ENCODE peak calls at places on chromosomes 1 and 21, in five cellular contexts. One of them, this sample, is unnamed. For H3K27me3 and H3K4me1, the result is how much of the 10 kb centered on the place peaks cover.

GRCh38 chr1:171267391-171267790 is 19.1 kb downstream of the FMO1 start:
- DNase-seq in prostate gland: peak
- DNase-seq in MM.1S: no peak
- DNase-seq in Caco-2: no peak
- DNase-seq in uterus: no peak
- DNase-seq in this sample: peak

GRCh38 chr1:9877962-9878361 is 32.1 kb downstream of the CTNNBIP1 start:
- DNase-seq in MM.1S: no peak
- DNase-seq in uterus: no peak
- DNase-seq in prostate gland: no peak
- DNase-seq in Caco-2: no peak
- DNase-seq in this sample: peak

GRCh38 chr1:204126367-204126766 is 25.5 kb downstream of the ETNK2 start:
- DNase-seq in Caco-2: no peak
- DNase-seq in prostate gland: peak
- DNase-seq in MM.1S: no peak
- DNase-seq in uterus: no peak
- DNase-seq in this sample: no peak

GRCh38 chr1:208222376-208223110 is 21.6 kb downstream of the PLXNA2 start:
- DNase-seq in MM.1S: no peak
- DNase-seq in prostate gland: no peak
- DNase-seq in Caco-2: no peak
- DNase-seq in uterus: no peak
- DNase-seq in this sample: no peak

GRCh38 chr1:190436615-190437014 is 41.0 kb downstream of the BRINP3 start:
- DNase-seq in prostate gland: no peak
- DNase-seq in MM.1S: peak
- DNase-seq in Caco-2: no peak
- DNase-seq in uterus: no peak
- DNase-seq in this sample: no peak

GRCh38 chr1:109185357-109185756 is 28.4 kb upstream of the SARS1 start:
- DNase-seq in MM.1S: no peak
- DNase-seq in prostate gland: peak
- DNase-seq in uterus: no peak
- DNase-seq in Caco-2: no peak
- DNase-seq in this sample: no peak

GRCh38 chr1:184810735-184811316 is 56.2 kb upstream of the EDEM3 start:
- DNase-seq in uterus: peak
- DNase-seq in prostate gland: no peak
- DNase-seq in MM.1S: no peak
- DNase-seq in Caco-2: no peak
- DNase-seq in this sample: no peak

GRCh38 chr1:168092566-168093355 is 44.0 kb downstream of the GPR161 start:
- DNase-seq in prostate gland: no peak
- DNase-seq in MM.1S: no peak
- DNase-seq in Caco-2: no peak
- DNase-seq in uterus: no peak
- DNase-seq in this sample: no peak

GRCh38 chr1:172486805-172487454 is 43.1 kb upstream of the PIGC start:
- DNase-seq in uterus: no peak
- DNase-seq in prostate gland: no peak
- DNase-seq in MM.1S: no peak
- DNase-seq in Caco-2: no peak
- DNase-seq in this sample: no peak

GRCh38 chr1:43267291-43267805 is 2.4 kb upstream of the TMEM125 start:
- DNase-seq in uterus: no peak
- DNase-seq in MM.1S: no peak
- DNase-seq in prostate gland: no peak
- DNase-seq in Caco-2: no peak
- DNase-seq in this sample: no peak

GRCh38 chr1:53328009-53328489 is at the start of gene LRP8:
- DNase-seq in uterus: peak
- DNase-seq in Caco-2: peak
- DNase-seq in prostate gland: peak
- DNase-seq in MM.1S: peak
- DNase-seq in this sample: peak

GRCh38 chr1:24929876-24930702 is at the start of gene RUNX3:
- DNase-seq in Caco-2: peak
- DNase-seq in MM.1S: peak
- DNase-seq in prostate gland: peak
- DNase-seq in uterus: no peak
- DNase-seq in this sample: no peak

GRCh38 chr1:218421531-218421930 is 76.4 kb downstream of the TGFB2 start:
- DNase-seq in prostate gland: no peak
- DNase-seq in uterus: no peak
- DNase-seq in MM.1S: no peak
- DNase-seq in Caco-2: no peak
- DNase-seq in this sample: peak

GRCh38 chr1:41639332-41639936 is 155.0 kb upstream of the EDN2 start:
- DNase-seq in uterus: no peak
- DNase-seq in prostate gland: no peak
- DNase-seq in Caco-2: no peak
- DNase-seq in MM.1S: no peak
- DNase-seq in this sample: no peak

GRCh38 chr1:119590377-119590776 is 57.7 kb downstream of the ZNF697 start:
- DNase-seq in MM.1S: peak
- DNase-seq in prostate gland: no peak
- DNase-seq in uterus: no peak
- DNase-seq in Caco-2: no peak
- DNase-seq in this sample: no peak

GRCh38 chr1:220902916-220903315 is 23.7 kb downstream of the HLX start:
- DNase-seq in uterus: no peak
- DNase-seq in prostate gland: no peak
- DNase-seq in Caco-2: no peak
- DNase-seq in MM.1S: no peak
- DNase-seq in this sample: no peak

GRCh38 chr1:90386899-90387334 is 330.2 kb downstream of the BARHL2 start:
- DNase-seq in uterus: no peak
- DNase-seq in MM.1S: no peak
- DNase-seq in Caco-2: no peak
- DNase-seq in prostate gland: no peak
- DNase-seq in this sample: peak

GRCh38 chr1:224894915-224895314 is 34.6 kb upstream of the DNAH14 start:
- DNase-seq in uterus: no peak
- DNase-seq in prostate gland: no peak
- DNase-seq in Caco-2: no peak
- DNase-seq in MM.1S: no peak
- DNase-seq in this sample: no peak

GRCh38 chr1:155531624-155532023 is 31.0 kb downstream of the ASH1L start:
- DNase-seq in MM.1S: no peak
- DNase-seq in uterus: no peak
- DNase-seq in prostate gland: no peak
- DNase-seq in Caco-2: no peak
- DNase-seq in this sample: no peak

GRCh38 chr1:92858564-92859399 is 26.9 kb downstream of the RPL5 start:
- DNase-seq in MM.1S: peak
- DNase-seq in Caco-2: peak
- DNase-seq in prostate gland: peak
- DNase-seq in uterus: peak
- DNase-seq in this sample: peak

GRCh38 chr21:34857122-34857713 is 188.4 kb downstream of the CLIC6 start:
- DNase-seq in MM.1S: no peak
- DNase-seq in prostate gland: no peak
- DNase-seq in Caco-2: no peak
- DNase-seq in uterus: no peak
- DNase-seq in this sample: no peak

DNA sequence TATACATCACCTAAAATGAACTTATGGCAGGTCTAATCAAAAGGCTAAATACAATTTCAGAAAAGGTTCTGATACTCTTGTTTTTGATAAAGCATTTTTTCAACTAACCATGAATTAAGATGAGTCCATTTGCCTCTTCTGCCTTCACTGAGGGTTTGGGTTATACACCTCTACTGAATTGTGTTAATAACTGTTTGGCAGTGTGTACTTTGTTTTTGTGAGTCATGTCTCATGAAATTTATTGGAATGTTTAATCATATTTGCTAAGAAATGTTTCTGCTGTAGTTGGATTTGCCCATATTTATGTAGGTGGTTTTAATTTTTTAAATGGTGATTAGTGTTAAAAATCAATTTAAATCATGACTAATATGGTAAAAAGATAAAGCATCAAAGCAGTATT is 190.5 kb downstream of the HS2ST1 start:
- DNase-seq in uterus: no peak
- DNase-seq in prostate gland: no peak
- DNase-seq in MM.1S: no peak
- DNase-seq in Caco-2: no peak
- DNase-seq in this sample: no peak
- H3K27me3 ChIP-seq in uterus: under half
- H3K27me3 ChIP-seq in prostate gland: under half
- H3K27me3 ChIP-seq in MM.1S: under half
- H3K27me3 ChIP-seq in Caco-2: under half
- H3K27me3 ChIP-seq in this sample: under half

DNA sequence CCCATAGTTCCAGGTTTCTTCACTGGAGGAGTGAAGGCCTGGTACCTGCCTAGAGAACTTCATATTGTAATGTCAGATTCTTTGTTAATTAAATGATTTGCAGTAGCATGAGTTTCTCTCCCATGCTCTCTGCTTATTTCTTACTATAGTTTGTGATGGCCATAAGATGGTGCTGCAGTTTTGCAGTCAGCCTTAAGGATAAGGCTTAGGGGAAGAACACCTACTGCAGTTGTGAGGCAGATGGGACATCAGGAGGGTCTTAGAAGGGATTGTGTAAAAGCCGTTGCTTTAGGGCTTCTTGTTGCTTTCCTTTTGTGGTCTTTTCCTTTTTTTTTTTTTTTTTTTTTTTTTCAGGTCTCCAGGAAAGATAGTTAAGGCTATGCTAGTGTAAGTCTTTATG is 61.8 kb downstream of the MACF1 start:
- DNase-seq in Caco-2: no peak
- DNase-seq in uterus: no peak
- DNase-seq in prostate gland: no peak
- DNase-seq in MM.1S: peak
- DNase-seq in this sample: no peak
- TF ChIP-seq CTCF in Caco-2: peak
- TF ChIP-seq CTCF in uterus: peak
- TF ChIP-seq CTCF in prostate gland: peak
- TF ChIP-seq CTCF in MM.1S: peak
- TF ChIP-seq CTCF in this sample: peak

DNA sequence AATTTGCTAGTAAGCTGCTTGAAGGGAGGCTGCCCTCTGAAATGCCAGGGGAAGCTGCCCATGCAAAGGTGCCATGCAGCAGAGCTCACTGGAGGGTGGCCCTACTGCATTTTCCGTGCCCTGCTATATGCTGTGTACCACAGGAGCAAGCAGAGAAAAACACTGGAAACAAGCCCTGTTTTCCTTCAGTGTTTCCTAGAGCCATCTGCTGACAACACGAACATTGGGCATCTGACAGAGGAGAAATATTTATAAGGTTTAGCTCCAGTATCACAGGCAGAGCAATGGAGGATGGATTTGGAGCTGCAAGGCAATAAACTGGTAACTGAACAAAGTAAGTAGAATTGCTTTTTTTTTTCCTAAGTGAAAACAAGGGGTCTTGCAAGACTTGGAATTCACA is 198.4 kb downstream of the USP25 start:
- DNase-seq in MM.1S: no peak
- DNase-seq in prostate gland: no peak
- DNase-seq in Caco-2: no peak
- DNase-seq in uterus: no peak
- DNase-seq in this sample: no peak
- H3K4me1 ChIP-seq in MM.1S: under half
- H3K4me1 ChIP-seq in prostate gland: under half
- H3K4me1 ChIP-seq in Caco-2: under half
- H3K4me1 ChIP-seq in uterus: under half
- H3K4me1 ChIP-seq in this sample: under half

GRCh38 chr21:16838330-16838729 is 674.5 kb upstream of the CXADR start:
- DNase-seq in prostate gland: no peak
- DNase-seq in uterus: no peak
- DNase-seq in MM.1S: no peak
- DNase-seq in Caco-2: no peak
- DNase-seq in this sample: peak
- H3K27me3 ChIP-seq in prostate gland: under half
- H3K27me3 ChIP-seq in uterus: under half
- H3K27me3 ChIP-seq in MM.1S: under half
- H3K27me3 ChIP-seq in Caco-2: under half
- H3K27me3 ChIP-seq in this sample: under half

DNA sequence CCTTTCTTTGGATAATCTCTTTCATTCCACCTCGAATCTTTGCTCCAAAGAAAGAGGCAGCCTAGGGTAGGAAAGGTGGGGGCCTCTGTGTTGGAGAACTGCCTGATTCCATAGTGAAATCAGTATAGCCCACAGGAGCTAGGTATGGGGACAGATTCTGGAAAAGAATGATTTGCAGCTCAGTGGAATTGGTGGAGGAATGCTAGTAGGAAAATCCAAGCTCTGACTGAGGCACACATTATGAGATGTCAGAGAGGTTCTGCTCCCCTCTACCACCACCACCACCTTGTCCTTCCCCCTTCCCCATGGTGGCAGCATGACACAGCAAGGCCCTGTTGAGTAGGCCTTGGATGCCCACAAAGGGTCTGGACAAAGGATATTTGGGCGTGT is 810 bp downstream of the MLLT11 start:
- DNase-seq in uterus: no peak
- DNase-seq in Caco-2: no peak
- DNase-seq in MM.1S: no peak
- DNase-seq in prostate gland: no peak
- DNase-seq in this sample: no peak
- TF ChIP-seq CTCF in uterus: no peak
- TF ChIP-seq CTCF in Caco-2: no peak
- TF ChIP-seq CTCF in MM.1S: no peak
- TF ChIP-seq CTCF in prostate gland: no peak
- TF ChIP-seq CTCF in this sample: no peak

GRCh38 chr1:160774886-160775719 is 20.9 kb upstream of the LY9 start:
- DNase-seq in Caco-2: no peak
- DNase-seq in prostate gland: no peak
- DNase-seq in MM.1S: no peak
- DNase-seq in uterus: no peak
- DNase-seq in this sample: peak

GRCh38 chr1:160776178-160776577 is 19.8 kb upstream of the LY9 start:
- DNase-seq in uterus: no peak
- DNase-seq in Caco-2: no peak
- DNase-seq in prostate gland: no peak
- DNase-seq in MM.1S: no peak
- DNase-seq in this sample: no peak

GRCh38 chr1:160778976-160779375 is 17.0 kb upstream of the LY9 start:
- DNase-seq in uterus: no peak
- DNase-seq in Caco-2: no peak
- DNase-seq in MM.1S: no peak
- DNase-seq in prostate gland: no peak
- DNase-seq in this sample: no peak

GRCh38 chr1:160779662-160780397 is 16.1 kb upstream of the LY9 start:
- DNase-seq in uterus: no peak
- DNase-seq in Caco-2: peak
- DNase-seq in MM.1S: no peak
- DNase-seq in prostate gland: no peak
- DNase-seq in this sample: no peak

DNA sequence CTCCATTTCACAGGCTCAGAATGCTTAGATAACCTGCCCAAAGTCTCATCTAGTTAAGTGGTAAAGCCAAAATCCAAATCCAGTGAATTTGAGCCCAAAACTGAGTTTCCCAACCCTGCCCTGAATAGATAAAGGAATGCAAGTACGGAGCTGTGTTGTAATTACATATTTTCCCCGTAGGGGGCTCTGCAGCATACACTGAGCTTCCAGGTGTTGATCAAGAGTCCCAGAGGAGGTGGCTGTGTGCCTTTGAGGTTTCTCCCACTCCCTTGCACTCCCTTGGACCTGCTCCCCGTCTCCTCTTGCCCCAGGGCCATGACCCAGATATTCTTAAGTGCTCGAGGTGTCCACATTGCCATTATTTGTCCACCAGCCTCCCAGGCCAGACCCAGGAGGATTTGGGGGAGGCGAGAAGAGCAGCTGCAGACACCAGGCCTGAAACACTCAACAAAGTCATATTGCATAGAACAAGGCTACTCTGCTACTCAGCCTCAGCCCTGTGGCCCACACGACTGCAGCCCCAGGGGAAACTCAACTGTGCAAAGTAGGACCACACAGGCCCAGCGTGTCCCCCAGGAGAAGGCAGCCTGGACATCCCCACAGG is 18.4 kb upstream of the LY9 start:
- DNase-seq in MM.1S: peak
- DNase-seq in uterus: no peak
- DNase-seq in prostate gland: peak
- DNase-seq in Caco-2: peak
- DNase-seq in this sample: peak
- H3K4me1 ChIP-seq in MM.1S: under half
- H3K4me1 ChIP-seq in uterus: under half
- H3K4me1 ChIP-seq in prostate gland: under half
- H3K4me1 ChIP-seq in Caco-2: under half
- H3K4me1 ChIP-seq in this sample: under half